ENCODE peak calls at places on chromosomes 5 and 9, in ten cellular contexts. B is stimulated activated CD8-positive, alpha-beta memory T cell treated with anti-CD3 and anti-CD28 coated beads, Interleukin-2, amount 100 ng/mL, for 1 hour; R is RKO; L is PC-3; Q is ELF-1; K is activated gamma-delta T cell treated with Interleukin-2 at 50 U/mL for 16 hours; X is NCI-H226; J is coronary artery; E is Right ventricle myocardium inferior; Y is amygdala. M is an unnamed sample.

GRCh38 chr9:135988493-135988892 is 27.3 kb upstream of the UBAC1 start:
- DNase-seq in B (no peak), R (no peak), L (no peak), Q (no peak), K (no peak), X (no peak), J (no peak), E (no peak), Y (no peak), M (no peak)

GRCh38 chr9:6132650-6133049 is 83.0 kb upstream of the IL33 start:
- DNase-seq in B (no peak), R (no peak), L (no peak), Q (no peak), K (no peak), X (no peak), J (no peak), E (no peak), Y (no peak), M (no peak)

GRCh38 chr9:8627944-8628679 is 828.5 kb upstream of the DMAC1 start:
- DNase-seq in B (no peak), R (no peak), L (no peak), Q (no peak), K (no peak), X (no peak), J (no peak), E (no peak), Y (no peak), M (no peak)

GRCh38 chr9:7983361-7983974 is 183.9 kb upstream of the DMAC1 start:
- DNase-seq in B (no peak), R (no peak), L (no peak), Q (no peak), K (no peak), X (no peak), J (no peak), E (no peak), Y (no peak), M (no peak)

GRCh38 chr9:21994526-21994995 is at the start of gene CDKN2B-AS1:
- DNase-seq in B (no peak), R (no peak), L (peak), Q (peak), K (no peak), X (peak), J (no peak), E (peak), Y (peak), M (no peak)

GRCh38 chr9:123321874-123322770 is 33.9 kb upstream of the CRB2 start:
- DNase-seq in B (no peak), R (no peak), L (no peak), Q (no peak), K (no peak), X (no peak), J (no peak), E (peak), Y (no peak), M (no peak)

GRCh38 chr5:123496892-123497291 is 15.1 kb upstream of the CSNK1G3 start:
- DNase-seq in B (no peak), R (no peak), L (no peak), Q (no peak), K (no peak), X (peak), J (no peak), E (peak), Y (no peak), M (no peak)

GRCh38 chr5:89728750-89729149 is 680.8 kb downstream of the CETN3 start:
- DNase-seq in B (no peak), R (no peak), L (no peak), Q (no peak), K (no peak), X (peak), J (no peak), E (no peak), Y (no peak), M (no peak)

GRCh38 chr9:93265972-93266371 is 82.0 kb downstream of the WNK2 start:
- DNase-seq in B (no peak), R (no peak), L (no peak), Q (no peak), K (no peak), X (no peak), J (no peak), E (no peak), Y (no peak), M (no peak)

GRCh38 chr9:83466877-83467276 is 71.3 kb downstream of the FRMD3 start:
- DNase-seq in B (no peak), R (no peak), L (no peak), Q (no peak), K (no peak), X (no peak), J (no peak), E (no peak), Y (no peak), M (no peak)

GRCh38 chr5:66840527-66841013 is 244.4 kb downstream of the MAST4 start:
- DNase-seq in B (no peak), R (peak), L (peak), Q (no peak), K (no peak), X (no peak), J (no peak), E (no peak), Y (no peak), M (no peak)

M was measured in CD8-positive, alpha-beta T cell.